ENCODE peak calls at places on chromosome 18, in four cellular contexts. D, F, B and K are unnamed samples.

GRCh38 chr18:34801769-34802168 is 91.7 kb downstream of the DTNA start:
- DNase-seq in D (no peak), F (peak), B (peak), K (peak)

GRCh38 chr18:69795785-69796184 is 151.9 kb downstream of the CD226 start:
- DNase-seq in D (no peak), B (no peak), F (no peak), K (no peak)

GRCh38 chr18:79554945-79555645 is 124.5 kb upstream of the CTDP1 start:
- DNase-seq in D (no peak), B (no peak), F (no peak), K (no peak)

GRCh38 chr18:51361130-51361860 is 163.8 kb upstream of the MEX3C start:
- DNase-seq in D (no peak), B (peak), F (peak), K (peak)

GRCh38 chr18:33183136-33183535 is 257.4 kb downstream of the CCDC178 start:
- DNase-seq in D (no peak), B (no peak), F (no peak), K (no peak)

GRCh38 chr18:79932907-79933306 is 18.5 kb downstream of the SLC66A2 start:
- DNase-seq in D (no peak), F (no peak), B (no peak), K (no peak)

GRCh38 chr18:36648803-36649202 is 180.0 kb downstream of the TPGS2 start:
- DNase-seq in B (no peak), F (no peak), D (no peak), K (no peak)

GRCh38 chr18:5122270-5122669 is 74.8 kb downstream of the AKAIN1 start:
- DNase-seq in D (no peak), F (no peak), B (no peak), K (no peak)

GRCh38 chr18:50644807-50645206 is 84.9 kb downstream of the MAPK4 start:
- DNase-seq in B (peak), D (no peak), F (peak), K (peak)

GRCh38 chr18:65439184-65439583 is 311.6 kb upstream of the CDH7 start:
- DNase-seq in B (no peak), D (no peak), F (no peak), K (peak)

GRCh38 chr18:23087352-23087751 is 47.9 kb upstream of the CABLES1 start:
- DNase-seq in B (no peak), D (no peak), F (no peak), K (no peak)

DNA sequence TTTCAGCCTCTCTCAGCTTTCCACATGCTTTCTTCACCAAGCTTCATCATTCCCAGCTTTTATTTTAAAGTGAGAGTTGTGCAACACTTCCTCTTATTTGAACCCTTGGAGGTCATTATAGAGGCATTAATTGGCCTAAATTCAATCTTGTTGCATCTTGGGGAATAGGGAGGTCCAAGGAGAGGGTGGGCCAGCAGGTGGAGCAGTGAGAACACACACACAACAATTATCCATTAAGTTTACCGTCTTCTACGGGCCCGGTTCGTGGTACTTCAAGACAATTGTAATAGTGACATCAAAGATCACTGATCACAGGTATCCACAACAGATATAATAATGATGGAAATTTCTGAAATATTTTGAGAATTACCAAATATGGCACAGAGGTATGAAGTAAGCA is 457.2 kb upstream of the SMIM21 start:
- DNase-seq in B (no peak), D (no peak), F (peak), K (no peak)
- TF ChIP-seq CTCF in B (no peak), D (no peak), F (no peak), K (no peak)

DNA sequence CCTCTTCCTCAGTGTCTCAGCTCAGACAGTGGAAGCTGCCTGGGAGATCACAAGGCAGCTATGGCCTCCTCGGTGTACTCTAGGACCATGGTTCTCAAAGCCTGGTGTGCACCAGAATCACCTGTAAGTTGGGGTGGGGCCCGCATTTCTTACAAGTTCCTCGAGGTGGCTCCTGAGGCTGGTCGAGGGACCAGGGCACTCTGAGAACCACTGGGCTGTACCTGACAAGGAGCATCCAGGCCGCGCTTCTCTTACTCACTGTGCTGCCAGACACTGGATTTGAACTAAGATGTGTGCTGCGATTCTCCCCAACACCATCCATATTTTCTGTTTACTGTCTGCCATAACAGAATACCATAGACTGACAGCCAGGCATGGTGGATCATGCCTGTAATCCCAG is 59.5 kb downstream of the DIPK1C start:
- DNase-seq in D (no peak), B (no peak), F (no peak), K (no peak)
- TF ChIP-seq CTCF in D (no peak), B (no peak), F (no peak), K (no peak)

GRCh38 chr18:74989134-74989533 is 219.8 kb downstream of the PTGR3 start:
- DNase-seq in F (no peak), D (no peak), B (no peak), K (no peak)
- TF ChIP-seq CTCF in F (no peak), D (no peak), B (no peak), K (no peak)

DNA sequence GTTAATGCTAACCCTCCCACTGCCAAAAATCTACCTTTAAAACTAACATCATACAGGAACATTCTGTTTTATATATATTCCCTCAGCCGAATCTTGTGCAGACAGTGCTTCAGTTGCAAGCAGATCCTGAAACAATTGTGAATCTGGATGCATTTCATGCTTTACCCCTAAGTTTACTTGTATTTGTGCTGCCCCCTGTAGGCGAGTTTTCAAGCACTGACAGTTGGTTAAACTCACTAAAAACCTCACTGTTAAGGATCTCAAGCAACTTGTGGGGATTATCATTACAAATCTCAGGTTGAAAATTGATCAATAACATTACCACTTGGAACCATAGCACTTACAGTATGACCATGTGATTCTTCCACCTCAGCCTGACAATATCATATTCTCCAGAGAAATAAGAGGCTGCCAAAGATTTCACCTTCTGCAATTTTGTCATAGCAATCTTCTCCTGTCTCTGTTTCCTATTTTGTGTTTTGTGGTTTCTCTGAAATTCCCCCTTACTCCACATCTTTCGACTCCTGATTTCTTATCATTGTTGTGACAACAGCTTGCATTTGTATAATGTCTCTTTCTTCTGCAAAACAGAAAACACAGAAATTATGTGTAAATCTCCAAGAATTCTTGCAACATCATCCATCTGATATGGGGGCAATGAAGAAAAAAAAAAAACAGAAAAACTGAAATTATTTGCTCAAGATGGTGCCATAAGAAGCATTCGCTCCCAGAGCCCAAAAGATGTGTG is 354.6 kb upstream of the SETBP1 start:
- DNase-seq in F (peak), D (no peak), B (peak), K (peak)
- TF ChIP-seq CTCF in F (peak), D (peak), B (peak), K (peak)

GRCh38 chr18:48295586-48296311 is 113.4 kb downstream of the ZBTB7C start:
- DNase-seq in B (peak), F (peak), D (no peak), K (no peak)
- TF ChIP-seq CTCF in B (peak), F (peak), D (no peak), K (no peak)

GRCh38 chr18:77197073-77197472 is 52.6 kb upstream of the GALR1 start:
- DNase-seq in F (no peak), B (no peak), D (no peak), K (no peak)
- TF ChIP-seq CTCF in F (no peak), B (peak), D (no peak), K (no peak)